ENCODE peak calls at places on chromosomes 12 and 14, in nine cellular contexts. W, A, Z, J, C, U, K, G and H are unnamed samples.

GRCh38 chr14:45426685-45427282 is 173.8 kb upstream of the MIS18BP1 start:
- DNase-seq in G (no peak), W (peak), U (peak), C (no peak), K (no peak), J (peak), A (peak), Z (no peak), H (peak)

GRCh38 chr12:29943683-29944082 is 159.9 kb upstream of the TMTC1 start:
- DNase-seq in G (no peak), J (peak), C (no peak), U (no peak), K (no peak), W (no peak), A (no peak), Z (no peak), H (no peak)

GRCh38 chr14:51581017-51581881 is 70.5 kb upstream of the FRMD6 start:
- DNase-seq in A (no peak), G (no peak), J (peak), U (peak), C (no peak), K (no peak), Z (no peak), W (no peak), H (peak)

GRCh38 chr14:50344116-50344775 is 32.1 kb downstream of the DMAC2L start:
- DNase-seq in C (no peak), W (no peak), U (no peak), G (no peak), K (no peak), A (no peak), J (no peak), Z (no peak), H (peak)

GRCh38 chr14:52154992-52155655 is 86.3 kb upstream of the NID2 start:
- DNase-seq in U (no peak), W (peak), A (no peak), K (no peak), Z (no peak), J (no peak), C (no peak), G (no peak), H (no peak)

GRCh38 chr14:81172881-81173280 is 47.9 kb downstream of the GTF2A1 start:
- DNase-seq in A (no peak), C (no peak), W (no peak), U (no peak), J (peak), K (no peak), Z (no peak), G (no peak), H (peak)

GRCh38 chr12:5254703-5255102 is 177.2 kb upstream of the NTF3 start:
- DNase-seq in C (no peak), K (no peak), J (no peak), G (peak), U (no peak), A (no peak), W (no peak), Z (no peak), H (no peak)

GRCh38 chr12:53659011-53659551 is 16.8 kb downstream of the ATP5MC2 start:
- DNase-seq in W (no peak), K (peak), G (peak), U (no peak), Z (no peak), C (peak), J (peak), A (peak), H (peak)

GRCh38 chr12:118377005-118377890 is 893 bp downstream of the SUDS3 start:
- DNase-seq in J (no peak), C (no peak), W (no peak), U (no peak), G (no peak), Z (no peak), K (no peak), A (no peak), H (no peak)

GRCh38 chr12:62594771-62595170 is 128.1 kb downstream of the MON2 start:
- DNase-seq in Z (no peak), U (no peak), G (no peak), A (no peak), C (no peak), J (no peak), K (no peak), W (no peak), H (no peak)

GRCh38 chr14:46322730-46323425 is 328.7 kb downstream of the RPL10L start:
- DNase-seq in W (no peak), K (no peak), G (no peak), A (no peak), U (no peak), Z (no peak), J (no peak), C (no peak), H (no peak)

GRCh38 chr14:101187816-101188570 is 284.5 kb upstream of the RTL1 start:
- DNase-seq in J (no peak), W (no peak), Z (no peak), C (no peak), G (no peak), U (no peak), A (no peak), K (no peak), H (no peak)